ENCODE peak calls at places on chromosomes 3 and 15, in nine cellular contexts. N, F, O, V, D, E, A, C and X are unnamed samples.

GRCh38 chr15:74917676-74918075 is 11.0 kb upstream of the FAM219B start:
- DNase-seq in C (no peak), O (no peak), D (no peak), A (no peak), V (no peak), N (no peak), F (no peak), E (no peak), X (no peak)

GRCh38 chr3:43093974-43094373 is 11.9 kb downstream of the POMGNT2 start:
- DNase-seq in V (no peak), F (no peak), N (no peak), A (no peak), E (no peak), D (no peak), O (no peak), C (no peak), X (no peak)

GRCh38 chr3:126607214-126607908 is 47.6 kb downstream of the TXNRD3 start:
- DNase-seq in O (peak), A (peak), C (peak), N (no peak), F (no peak), E (no peak), V (no peak), D (no peak), X (no peak)

GRCh38 chr3:189597918-189598317 is 33.3 kb upstream of the TP63 start:
- DNase-seq in V (no peak), A (no peak), N (no peak), D (no peak), C (no peak), E (no peak), O (no peak), F (no peak), X (no peak)

GRCh38 chr3:38129058-38129457 is 7.9 kb downstream of the ACAA1 start:
- DNase-seq in N (no peak), A (no peak), V (no peak), D (no peak), O (no peak), F (peak), C (no peak), E (no peak), X (no peak)

GRCh38 chr15:93035953-93036810 is 52.8 kb downstream of the RGMA start:
- DNase-seq in E (peak), V (peak), O (peak), F (no peak), D (peak), N (no peak), A (no peak), C (no peak), X (peak)

GRCh38 chr15:97652700-97653167 is 307.8 kb upstream of the ARRDC4 start:
- DNase-seq in A (no peak), N (no peak), C (peak), V (peak), D (peak), F (no peak), O (no peak), E (peak), X (peak)

GRCh38 chr15:31278056-31278445 is 48.6 kb upstream of the KLF13 start:
- DNase-seq in E (peak), V (no peak), C (no peak), A (no peak), O (no peak), D (no peak), N (no peak), F (peak), X (no peak)

GRCh38 chr3:53230789-53231188 is 25.0 kb downstream of the TKT start:
- DNase-seq in D (no peak), F (no peak), N (no peak), V (no peak), A (no peak), C (no peak), E (no peak), O (no peak), X (no peak)

GRCh38 chr15:59249816-59250215 is 43.2 kb downstream of the LDHAL6B start:
- DNase-seq in E (no peak), O (no peak), D (no peak), N (no peak), V (no peak), C (no peak), A (no peak), F (no peak), X (no peak)

GRCh38 chr15:81133782-81134461 is at the start of gene CFAP161:
- DNase-seq in V (peak), A (no peak), C (peak), D (peak), O (peak), E (peak), N (peak), F (peak), X (peak)

GRCh38 chr3:184491867-184492615 is 69.5 kb upstream of the EPHB3 start:
- DNase-seq in V (no peak), A (no peak), N (peak), O (no peak), E (no peak), C (no peak), F (no peak), D (no peak), X (no peak)

GRCh38 chr3:31167666-31168065 is 273.2 kb upstream of the GADL1 start:
- DNase-seq in N (no peak), A (no peak), E (no peak), O (no peak), F (no peak), C (no peak), D (no peak), V (no peak), X (no peak)

GRCh38 chr3:138036572-138036971 is 26.6 kb downstream of the CLDN18 start:
- DNase-seq in C (no peak), O (no peak), D (no peak), F (no peak), N (no peak), V (no peak), A (no peak), E (no peak), X (no peak)

GRCh38 chr3:136802481-136802996 is 16.4 kb upstream of the SLC35G2 start:
- DNase-seq in A (no peak), F (peak), C (no peak), D (no peak), N (no peak), O (peak), V (no peak), E (no peak), X (no peak)

GRCh38 chr15:79418693-79419279 is 13.3 kb upstream of the MINAR1 start:
- DNase-seq in E (no peak), N (no peak), A (no peak), O (no peak), C (no peak), D (no peak), V (peak), F (no peak), X (no peak)

GRCh38 chr3:12656193-12656592 is 7.7 kb downstream of the RAF1 start:
- DNase-seq in C (no peak), V (no peak), E (no peak), N (no peak), A (no peak), O (no peak), F (no peak), D (no peak), X (no peak)

GRCh38 chr3:123367467-123368154 is 81.3 kb downstream of the ADCY5 start:
- DNase-seq in V (no peak), O (no peak), E (no peak), A (no peak), N (no peak), F (no peak), C (no peak), D (no peak), X (no peak)

GRCh38 chr3:9757427-9757826 is 7.7 kb downstream of the OGG1 start:
- DNase-seq in D (no peak), E (no peak), C (no peak), N (no peak), V (no peak), A (no peak), O (no peak), F (no peak), X (no peak)

GRCh38 chr15:88701561-88702095 is 62.8 kb downstream of the ISG20 start:
- DNase-seq in V (peak), A (no peak), E (peak), C (no peak), F (no peak), D (peak), O (peak), N (no peak), X (peak)

GRCh38 chr3:121362035-121362734 is 183.6 kb downstream of the POLQ start:
- DNase-seq in F (no peak), C (no peak), A (no peak), O (no peak), E (no peak), D (no peak), V (no peak), N (no peak), X (no peak)

GRCh38 chr3:52845691-52846426 is 11.0 kb upstream of the MUSTN1 start:
- DNase-seq in E (peak), N (no peak), A (no peak), D (peak), C (no peak), F (no peak), O (no peak), V (peak), X (no peak)

GRCh38 chr3:38834110-38834509 is 18.1 kb upstream of the SCN10A start:
- DNase-seq in F (peak), O (peak), N (no peak), E (peak), C (no peak), A (no peak), D (peak), V (peak), X (peak)

GRCh38 chr3:27130796-27131195 is 238.4 kb downstream of the NEK10 start:
- DNase-seq in N (no peak), O (no peak), F (no peak), A (no peak), C (no peak), V (no peak), E (no peak), D (no peak), X (no peak)

GRCh38 chr3:27127879-27128278 is 241.3 kb downstream of the NEK10 start:
- DNase-seq in E (no peak), F (no peak), A (no peak), O (no peak), N (no peak), D (no peak), V (no peak), C (no peak), X (no peak)

GRCh38 chr3:27127195-27127594 is 242.0 kb downstream of the NEK10 start:
- DNase-seq in V (no peak), C (no peak), N (no peak), E (no peak), O (no peak), F (no peak), A (no peak), D (no peak), X (no peak)

DNA sequence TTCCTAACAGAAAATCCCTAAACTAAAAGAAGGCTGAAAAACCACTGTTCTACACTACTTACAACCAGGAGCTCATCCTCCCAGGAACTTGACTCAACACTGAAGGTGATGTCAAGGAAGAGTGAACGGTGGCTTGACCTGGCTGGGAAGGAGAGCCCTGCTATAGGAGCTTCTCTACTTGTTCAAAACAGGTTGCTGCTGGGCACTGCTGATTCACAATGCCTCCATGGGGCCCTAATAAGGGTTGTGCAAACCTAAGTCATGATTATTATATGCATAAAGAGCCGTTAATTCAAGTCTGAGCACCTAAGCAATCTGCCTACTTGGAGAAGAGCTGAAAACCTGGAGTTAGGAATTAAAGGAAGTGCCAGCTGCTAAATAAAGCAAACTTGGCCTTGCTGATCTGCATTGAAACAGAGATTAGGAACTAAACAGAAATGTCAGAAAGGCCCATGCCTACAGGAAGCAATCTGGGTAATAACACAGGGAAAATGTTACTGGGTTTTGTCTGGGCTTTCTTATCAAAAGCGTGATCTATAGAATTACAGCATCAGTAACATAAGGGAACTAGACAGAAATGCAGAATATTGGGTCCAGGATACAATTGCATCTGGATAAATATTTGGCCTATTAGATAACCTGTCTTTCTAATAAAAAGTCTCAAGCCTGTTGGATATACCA is 243.2 kb downstream of the NEK10 start:
- DNase-seq in E (no peak), A (no peak), C (no peak), N (no peak), V (no peak), F (no peak), O (no peak), D (no peak), X (no peak)
- TF ChIP-seq CTCF in E (no peak), A (no peak), C (no peak), N (no peak), V (no peak), F (no peak), O (no peak), D (no peak), X (no peak)

DNA sequence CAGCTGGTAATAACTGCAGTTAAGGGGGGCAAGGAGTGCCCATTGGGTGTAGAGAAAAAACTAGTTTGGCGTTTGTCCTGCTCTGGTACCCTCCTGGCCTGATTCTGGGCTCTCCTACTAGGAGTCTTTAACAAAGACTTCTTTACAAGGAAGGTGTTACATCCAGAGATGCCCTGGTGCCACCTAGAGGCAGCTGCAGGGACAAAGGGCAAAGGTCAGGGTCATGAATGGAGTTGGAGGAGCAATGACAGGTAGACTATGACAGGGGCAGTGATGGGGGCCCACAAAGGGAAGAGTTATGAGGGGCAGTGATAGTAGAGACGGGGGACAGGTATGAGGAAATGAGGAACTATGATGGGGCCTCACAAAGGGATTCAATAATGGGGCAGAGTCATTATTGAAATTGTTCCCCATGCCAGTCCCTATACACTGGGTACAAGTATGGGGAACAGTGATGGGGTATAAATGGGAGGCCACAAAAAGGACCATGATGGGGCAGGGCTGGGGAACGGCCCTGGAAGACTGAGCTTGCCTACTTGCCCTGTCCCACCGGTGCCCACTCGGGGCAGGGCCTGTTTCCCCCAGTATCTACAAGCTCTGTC is 7.9 kb downstream of the CCDC71 start:
- DNase-seq in N (peak), F (no peak), O (no peak), C (no peak), V (peak), E (peak), A (no peak), D (peak), X (peak)
- TF ChIP-seq CTCF in N (peak), F (peak), O (peak), C (peak), V (peak), E (peak), A (peak), D (peak), X (no peak)

GRCh38 chr3:99586680-99587079 is 51.7 kb upstream of the COL8A1 start:
- DNase-seq in F (no peak), O (no peak), A (no peak), C (no peak), V (no peak), E (no peak), D (no peak), N (no peak), X (no peak)
- TF ChIP-seq CTCF in F (no peak), O (no peak), A (no peak), C (no peak), V (no peak), E (no peak), D (no peak), N (no peak), X (no peak)

GRCh38 chr3:8097690-8098089 is 403.9 kb upstream of the LMCD1 start:
- DNase-seq in E (no peak), O (no peak), A (no peak), F (no peak), C (no peak), V (no peak), D (no peak), N (no peak), X (no peak)
- TF ChIP-seq CTCF in E (no peak), O (no peak), A (peak), F (no peak), C (no peak), V (peak), D (no peak), N (no peak), X (peak)